ENCODE peak calls at places on chromosomes 3 and 15, in ten cellular contexts. One of them, this sample, is unnamed.

GRCh38 chr3:86814918-86815655 is 175.9 kb downstream of the VGLL3 start:
- DNase-seq in astrocyte: peak
- DNase-seq in MM.1S: no peak
- DNase-seq in psoas muscle: no peak
- DNase-seq in lower leg skin: no peak
- DNase-seq in bronchial epithelial cell: no peak
- DNase-seq in AG04450: no peak
- DNase-seq in BJ: no peak
- DNase-seq in AG10803: peak
- DNase-seq in breast epithelium: no peak
- DNase-seq in this sample: peak

GRCh38 chr3:64264491-64265109 is 39.3 kb upstream of the PRICKLE2 start:
- DNase-seq in MM.1S: no peak
- DNase-seq in AG04450: no peak
- DNase-seq in lower leg skin: no peak
- DNase-seq in psoas muscle: no peak
- DNase-seq in bronchial epithelial cell: no peak
- DNase-seq in astrocyte: no peak
- DNase-seq in BJ: no peak
- DNase-seq in AG10803: no peak
- DNase-seq in breast epithelium: no peak
- DNase-seq in this sample: peak

GRCh38 chr15:26630857-26631256 is 142.0 kb downstream of the GABRB3 start:
- DNase-seq in BJ: no peak
- DNase-seq in lower leg skin: no peak
- DNase-seq in AG04450: no peak
- DNase-seq in AG10803: no peak
- DNase-seq in astrocyte: no peak
- DNase-seq in MM.1S: no peak
- DNase-seq in bronchial epithelial cell: no peak
- DNase-seq in psoas muscle: no peak
- DNase-seq in breast epithelium: no peak
- DNase-seq in this sample: no peak

GRCh38 chr15:43903864-43904290 is 77.1 kb downstream of the WDR76 start:
- DNase-seq in MM.1S: peak
- DNase-seq in AG10803: peak
- DNase-seq in BJ: no peak
- DNase-seq in AG04450: peak
- DNase-seq in astrocyte: peak
- DNase-seq in bronchial epithelial cell: peak
- DNase-seq in lower leg skin: peak
- DNase-seq in psoas muscle: no peak
- DNase-seq in breast epithelium: no peak
- DNase-seq in this sample: peak

GRCh38 chr3:178485756-178486155 is 50.5 kb upstream of the KCNMB2 start:
- DNase-seq in AG04450: no peak
- DNase-seq in astrocyte: peak
- DNase-seq in psoas muscle: no peak
- DNase-seq in MM.1S: no peak
- DNase-seq in AG10803: peak
- DNase-seq in breast epithelium: no peak
- DNase-seq in lower leg skin: no peak
- DNase-seq in BJ: peak
- DNase-seq in bronchial epithelial cell: no peak
- DNase-seq in this sample: peak

GRCh38 chr3:71152039-71152891 is 431.3 kb downstream of the FOXP1 start:
- DNase-seq in lower leg skin: no peak
- DNase-seq in AG10803: no peak
- DNase-seq in astrocyte: no peak
- DNase-seq in AG04450: no peak
- DNase-seq in MM.1S: no peak
- DNase-seq in BJ: no peak
- DNase-seq in breast epithelium: no peak
- DNase-seq in bronchial epithelial cell: no peak
- DNase-seq in psoas muscle: no peak
- DNase-seq in this sample: no peak

GRCh38 chr15:41465822-41466421 is 27.8 kb upstream of the ITPKA start:
- DNase-seq in BJ: no peak
- DNase-seq in lower leg skin: no peak
- DNase-seq in AG04450: peak
- DNase-seq in MM.1S: peak
- DNase-seq in breast epithelium: no peak
- DNase-seq in psoas muscle: no peak
- DNase-seq in AG10803: peak
- DNase-seq in bronchial epithelial cell: peak
- DNase-seq in astrocyte: peak
- DNase-seq in this sample: peak

GRCh38 chr3:56547486-56547885 is 9.5 kb upstream of the CCDC66 start:
- DNase-seq in lower leg skin: no peak
- DNase-seq in bronchial epithelial cell: peak
- DNase-seq in AG10803: no peak
- DNase-seq in AG04450: no peak
- DNase-seq in BJ: no peak
- DNase-seq in breast epithelium: no peak
- DNase-seq in astrocyte: no peak
- DNase-seq in psoas muscle: no peak
- DNase-seq in MM.1S: no peak
- DNase-seq in this sample: peak

GRCh38 chr15:52394020-52394608 is 98.5 kb upstream of the MYO5C start:
- DNase-seq in bronchial epithelial cell: no peak
- DNase-seq in lower leg skin: no peak
- DNase-seq in AG10803: no peak
- DNase-seq in MM.1S: no peak
- DNase-seq in BJ: no peak
- DNase-seq in astrocyte: no peak
- DNase-seq in breast epithelium: no peak
- DNase-seq in psoas muscle: no peak
- DNase-seq in AG04450: no peak
- DNase-seq in this sample: no peak

GRCh38 chr3:4995500-4996053 is 16.3 kb downstream of the BHLHE40 start:
- DNase-seq in AG04450: no peak
- DNase-seq in breast epithelium: no peak
- DNase-seq in MM.1S: no peak
- DNase-seq in bronchial epithelial cell: peak
- DNase-seq in psoas muscle: peak
- DNase-seq in AG10803: peak
- DNase-seq in astrocyte: peak
- DNase-seq in BJ: no peak
- DNase-seq in lower leg skin: no peak
- DNase-seq in this sample: peak

GRCh38 chr3:4656059-4656458 is 162.9 kb downstream of the ITPR1 start:
- DNase-seq in MM.1S: no peak
- DNase-seq in lower leg skin: peak
- DNase-seq in psoas muscle: peak
- DNase-seq in bronchial epithelial cell: peak
- DNase-seq in AG10803: peak
- DNase-seq in astrocyte: peak
- DNase-seq in breast epithelium: peak
- DNase-seq in BJ: no peak
- DNase-seq in AG04450: peak
- DNase-seq in this sample: peak

GRCh38 chr15:72342385-72342784 is 22.4 kb upstream of the CELF6 start:
- DNase-seq in AG10803: no peak
- DNase-seq in breast epithelium: no peak
- DNase-seq in lower leg skin: no peak
- DNase-seq in MM.1S: no peak
- DNase-seq in BJ: no peak
- DNase-seq in psoas muscle: no peak
- DNase-seq in AG04450: no peak
- DNase-seq in astrocyte: no peak
- DNase-seq in bronchial epithelial cell: peak
- DNase-seq in this sample: peak

GRCh38 chr3:127749787-127750225 is 72.5 kb downstream of the MGLL start:
- DNase-seq in psoas muscle: no peak
- DNase-seq in astrocyte: no peak
- DNase-seq in breast epithelium: no peak
- DNase-seq in AG10803: no peak
- DNase-seq in bronchial epithelial cell: no peak
- DNase-seq in MM.1S: peak
- DNase-seq in AG04450: no peak
- DNase-seq in lower leg skin: no peak
- DNase-seq in BJ: no peak
- DNase-seq in this sample: peak

GRCh38 chr3:56042326-56042951 is 425.8 kb downstream of the ERC2 start:
- DNase-seq in BJ: no peak
- DNase-seq in AG10803: peak
- DNase-seq in lower leg skin: no peak
- DNase-seq in AG04450: peak
- DNase-seq in psoas muscle: no peak
- DNase-seq in bronchial epithelial cell: peak
- DNase-seq in breast epithelium: no peak
- DNase-seq in MM.1S: peak
- DNase-seq in astrocyte: peak
- DNase-seq in this sample: peak

DNA sequence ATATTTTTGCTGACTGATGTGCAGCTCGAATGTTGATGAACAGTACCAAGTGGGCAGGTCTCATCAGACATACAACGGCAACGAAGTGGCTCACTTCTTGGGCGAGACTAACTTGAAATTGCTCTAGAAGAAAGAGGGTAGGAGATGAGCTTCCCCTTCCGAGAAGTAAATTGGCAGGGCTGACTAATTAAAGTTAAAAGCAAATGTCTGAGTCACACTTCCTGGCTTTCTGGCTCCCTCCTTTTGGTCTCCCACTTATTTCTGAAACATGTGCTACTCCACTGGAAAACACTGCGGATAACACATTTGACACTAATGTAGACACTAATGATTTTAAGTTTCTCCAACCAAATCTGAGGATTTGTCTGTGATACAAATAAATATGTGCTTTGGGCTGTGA is 228.3 kb downstream of the ABHD5 start:
- DNase-seq in AG10803: peak
- DNase-seq in AG04450: no peak
- DNase-seq in bronchial epithelial cell: peak
- DNase-seq in lower leg skin: no peak
- DNase-seq in BJ: peak
- DNase-seq in psoas muscle: no peak
- DNase-seq in breast epithelium: no peak
- DNase-seq in astrocyte: peak
- DNase-seq in MM.1S: no peak
- DNase-seq in this sample: peak
- TF ChIP-seq CTCF in AG10803: no peak
- TF ChIP-seq CTCF in AG04450: no peak
- TF ChIP-seq CTCF in bronchial epithelial cell: no peak
- TF ChIP-seq CTCF in lower leg skin: no peak
- TF ChIP-seq CTCF in BJ: no peak
- TF ChIP-seq CTCF in psoas muscle: no peak
- TF ChIP-seq CTCF in breast epithelium: no peak
- TF ChIP-seq CTCF in astrocyte: no peak
- TF ChIP-seq CTCF in MM.1S: no peak
- TF ChIP-seq CTCF in this sample: no peak

GRCh38 chr3:10602769-10603768 is 97.7 kb upstream of the ATP2B2 start:
- DNase-seq in breast epithelium: no peak
- DNase-seq in bronchial epithelial cell: no peak
- DNase-seq in BJ: no peak
- DNase-seq in psoas muscle: no peak
- DNase-seq in astrocyte: no peak
- DNase-seq in AG04450: no peak
- DNase-seq in MM.1S: peak
- DNase-seq in AG10803: no peak
- DNase-seq in lower leg skin: no peak
- DNase-seq in this sample: no peak
- H3K4me3 ChIP-seq in breast epithelium: no peak
- H3K4me3 ChIP-seq in bronchial epithelial cell: no peak
- H3K4me3 ChIP-seq in BJ: no peak
- H3K4me3 ChIP-seq in psoas muscle: no peak
- H3K4me3 ChIP-seq in astrocyte: no peak
- H3K4me3 ChIP-seq in AG04450: no peak
- H3K4me3 ChIP-seq in MM.1S: no peak
- H3K4me3 ChIP-seq in AG10803: no peak
- H3K4me3 ChIP-seq in lower leg skin: no peak
- H3K4me3 ChIP-seq in this sample: no peak

DNA sequence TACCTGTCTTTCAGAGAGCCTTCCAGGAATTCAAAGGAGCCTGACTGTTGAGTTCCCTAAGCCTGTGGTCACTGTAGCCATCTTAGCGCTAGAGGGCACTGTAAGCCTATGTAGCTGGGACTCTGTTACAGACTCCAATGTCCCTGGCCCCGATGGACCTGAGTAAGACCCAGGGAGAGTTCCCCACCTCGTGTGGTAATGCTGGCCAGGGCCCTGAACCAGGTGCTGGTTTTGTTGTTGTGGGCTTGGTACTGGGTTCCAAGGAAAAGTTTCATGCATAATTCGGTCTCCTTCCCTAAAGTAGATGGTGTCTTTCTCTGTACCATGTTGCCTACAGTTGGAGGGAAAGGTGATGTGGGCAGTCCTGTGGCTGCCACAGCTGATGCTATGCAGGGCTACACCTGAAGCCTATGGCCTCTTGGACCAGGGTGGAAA is 32.4 kb downstream of the CDAN1 start:
- DNase-seq in MM.1S: peak
- DNase-seq in astrocyte: peak
- DNase-seq in lower leg skin: peak
- DNase-seq in psoas muscle: peak
- DNase-seq in BJ: no peak
- DNase-seq in bronchial epithelial cell: peak
- DNase-seq in AG04450: peak
- DNase-seq in breast epithelium: peak
- DNase-seq in AG10803: peak
- DNase-seq in this sample: peak
- TF ChIP-seq CTCF in MM.1S: peak
- TF ChIP-seq CTCF in astrocyte: peak
- TF ChIP-seq CTCF in lower leg skin: no peak
- TF ChIP-seq CTCF in psoas muscle: peak
- TF ChIP-seq CTCF in BJ: peak
- TF ChIP-seq CTCF in bronchial epithelial cell: peak
- TF ChIP-seq CTCF in AG04450: peak
- TF ChIP-seq CTCF in breast epithelium: peak
- TF ChIP-seq CTCF in AG10803: peak
- TF ChIP-seq CTCF in this sample: peak

GRCh38 chr3:143045639-143046038 is 44.3 kb downstream of the U2SURP start:
- DNase-seq in MM.1S: no peak
- DNase-seq in AG10803: no peak
- DNase-seq in psoas muscle: no peak
- DNase-seq in BJ: no peak
- DNase-seq in breast epithelium: no peak
- DNase-seq in astrocyte: no peak
- DNase-seq in lower leg skin: no peak
- DNase-seq in AG04450: no peak
- DNase-seq in bronchial epithelial cell: no peak
- DNase-seq in this sample: peak

GRCh38 chr3:143037867-143038266 is 36.5 kb downstream of the U2SURP start:
- DNase-seq in psoas muscle: no peak
- DNase-seq in AG10803: no peak
- DNase-seq in breast epithelium: no peak
- DNase-seq in lower leg skin: no peak
- DNase-seq in astrocyte: no peak
- DNase-seq in MM.1S: no peak
- DNase-seq in AG04450: no peak
- DNase-seq in bronchial epithelial cell: no peak
- DNase-seq in BJ: no peak
- DNase-seq in this sample: no peak

GRCh38 chr3:143040264-143040879 is 39.0 kb downstream of the U2SURP start:
- DNase-seq in AG04450: no peak
- DNase-seq in MM.1S: no peak
- DNase-seq in breast epithelium: no peak
- DNase-seq in BJ: no peak
- DNase-seq in astrocyte: peak
- DNase-seq in psoas muscle: no peak
- DNase-seq in bronchial epithelial cell: peak
- DNase-seq in AG10803: peak
- DNase-seq in lower leg skin: no peak
- DNase-seq in this sample: peak

GRCh38 chr3:143036557-143036956 is 35.2 kb downstream of the U2SURP start:
- DNase-seq in psoas muscle: no peak
- DNase-seq in AG04450: no peak
- DNase-seq in breast epithelium: no peak
- DNase-seq in MM.1S: peak
- DNase-seq in bronchial epithelial cell: no peak
- DNase-seq in astrocyte: no peak
- DNase-seq in AG10803: no peak
- DNase-seq in lower leg skin: no peak
- DNase-seq in BJ: no peak
- DNase-seq in this sample: no peak

GRCh38 chr3:143041901-143042300 is 40.5 kb downstream of the U2SURP start:
- DNase-seq in astrocyte: no peak
- DNase-seq in MM.1S: no peak
- DNase-seq in psoas muscle: no peak
- DNase-seq in BJ: no peak
- DNase-seq in bronchial epithelial cell: no peak
- DNase-seq in AG10803: no peak
- DNase-seq in lower leg skin: no peak
- DNase-seq in AG04450: no peak
- DNase-seq in breast epithelium: no peak
- DNase-seq in this sample: no peak
- H3K4me3 ChIP-seq in astrocyte: no peak
- H3K4me3 ChIP-seq in MM.1S: no peak
- H3K4me3 ChIP-seq in psoas muscle: no peak
- H3K4me3 ChIP-seq in BJ: no peak
- H3K4me3 ChIP-seq in bronchial epithelial cell: no peak
- H3K4me3 ChIP-seq in AG10803: no peak
- H3K4me3 ChIP-seq in lower leg skin: no peak
- H3K4me3 ChIP-seq in AG04450: no peak
- H3K4me3 ChIP-seq in breast epithelium: no peak
- H3K4me3 ChIP-seq in this sample: no peak

This sample was measured in cardiac fibroblast.